ENCODE peak calls at places on chromosomes 4 and X, in five cellular contexts. X is CD8-positive, alpha-beta T cell; U is activated B cell treated with CpG ODN at 0.5 μM for 24 hours; E is AG10803; K is right lobe of liver. B is an unnamed sample.

GRCh38 chr4:114599231-114600065 is 841 bp downstream of the UGT8 start:
- DNase-seq in E (no peak), U (peak; percentile 35), X (no peak), K (no peak), B (no peak)

GRCh38 chr4:84309191-84309590 is 189.9 kb downstream of the NKX6-1 start:
- DNase-seq in U (no peak), E (no peak), K (no peak), X (no peak), B (no peak)

GRCh38 chr4:79121875-79122358 is 182.7 kb upstream of the PAQR3 start:
- DNase-seq in U (no peak), E (no peak), X (no peak), K (no peak), B (no peak)

GRCh38 chr4:164337219-164337944 is 416.5 kb upstream of the SMIM31 start:
- DNase-seq in U (no peak), X (no peak), K (no peak), E (no peak), B (no peak)

GRCh38 chr4:174222266-174222872 is 61.1 kb downstream of the FBXO8 start:
- DNase-seq in E (peak; percentile 17), K (no peak), U (no peak), X (no peak), B (no peak)

GRCh38 chr4:136412708-136413107 is 1119.6 kb downstream of the PCDH18 start:
- DNase-seq in K (no peak), U (no peak), X (no peak), E (no peak), B (no peak)

GRCh38 chrX:96621811-96622210 is 62.8 kb upstream of the DIAPH2 start:
- DNase-seq in K (no peak), E (peak; percentile 18), X (no peak), U (no peak), B (no peak)

GRCh38 chrX:16771483-16772398 is 14.5 kb upstream of the TXLNG start:
- DNase-seq in X (no peak), E (peak; percentile 1), K (no peak), U (no peak), B (no peak)

GRCh38 chrX:8981742-8982141 is 52.2 kb downstream of the FAM9B start:
- DNase-seq in X (no peak), U (no peak), K (no peak), E (no peak), B (no peak)

GRCh38 chr4:87038837-87039715 is 104.3 kb downstream of the AFF1 start:
- DNase-seq in X (no peak), E (peak; percentile 92), K (no peak), U (no peak), B (no peak)

GRCh38 chr4:90121961-90122748 is 5.0 kb upstream of the CCSER1 start:
- DNase-seq in X (no peak), U (no peak), K (no peak), E (no peak), B (no peak)

GRCh38 chr4:20253272-20253798 is 1.6 kb downstream of the SLIT2 start:
- DNase-seq in E (no peak), K (no peak), X (no peak), U (no peak), B (no peak)

GRCh38 chr4:95264843-95265242 is 283.9 kb downstream of the UNC5C start:
- DNase-seq in K (no peak), U (no peak), X (no peak), E (no peak), B (no peak)

GRCh38 chr4:165355900-165356300 is 22.9 kb upstream of the CPE start:
- DNase-seq in E (peak; percentile 43), K (no peak), X (no peak), U (no peak), B (no peak)

GRCh38 chr4:158913766-158914165 is 144.9 kb downstream of the FNIP2 start:
- DNase-seq in U (no peak), K (no peak), E (peak; percentile 70), X (no peak), B (no peak)

GRCh38 chr4:152109585-152110509 is 349.0 kb upstream of the GATB start:
- DNase-seq in U (no peak), E (no peak), K (no peak), X (no peak), B (no peak)

GRCh38 chr4:176210101-176210500 is 14.7 kb upstream of the SPATA4 start:
- DNase-seq in E (no peak), U (no peak), K (no peak), X (no peak), B (no peak)

DNA sequence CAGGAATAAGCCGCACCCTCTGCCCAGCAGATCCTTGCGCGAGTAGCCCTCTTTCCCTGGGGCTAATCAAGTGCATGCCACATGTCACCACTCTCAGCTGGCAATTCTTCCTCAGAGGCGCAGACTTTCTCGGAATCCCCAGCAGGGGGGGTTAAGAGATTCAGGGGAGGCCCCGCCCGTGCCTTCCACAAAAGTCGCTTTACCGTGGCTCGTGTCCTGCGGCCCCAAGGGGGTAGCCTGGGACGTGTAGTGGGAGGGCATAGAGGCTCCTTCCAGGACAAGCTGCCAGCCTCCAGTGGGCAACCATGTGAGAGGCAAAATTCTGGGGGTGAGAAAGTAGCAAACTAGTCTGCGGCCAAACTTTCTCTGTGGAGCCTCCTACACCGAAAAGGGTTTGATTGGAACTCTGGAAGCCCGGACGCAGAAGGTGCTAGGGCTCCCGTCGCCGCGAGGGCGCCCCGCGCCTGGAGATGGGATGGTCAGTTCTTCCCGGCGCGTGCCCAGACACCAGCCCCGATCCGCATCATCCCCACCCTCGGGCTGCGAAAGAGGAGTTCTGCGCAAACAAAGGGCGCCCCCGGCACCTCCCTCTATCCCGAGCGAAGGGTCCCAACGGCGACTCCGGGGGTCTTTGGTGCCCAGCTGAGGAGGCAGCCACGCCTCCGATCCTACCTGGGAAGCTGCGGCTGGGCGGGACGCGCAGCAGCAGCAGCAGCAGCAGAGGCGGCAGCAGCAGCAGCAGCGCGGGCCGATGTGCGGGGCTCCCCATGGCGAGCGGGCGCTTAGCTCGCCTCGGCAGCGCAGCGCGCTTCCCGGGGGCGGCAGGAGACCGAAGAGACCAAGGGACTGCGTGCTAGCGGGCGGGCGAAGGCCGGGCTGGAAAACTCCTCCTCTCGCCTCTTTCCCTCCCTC is at the start of gene SRPX:
- DNase-seq in X (no peak), U (no peak), K (peak; percentile 53), E (peak; percentile 68), B (no peak)
- TF ChIP-seq CTCF in X (no peak), U (no peak), K (peak; percentile 13), E (peak; percentile 47), B (no peak)

DNA sequence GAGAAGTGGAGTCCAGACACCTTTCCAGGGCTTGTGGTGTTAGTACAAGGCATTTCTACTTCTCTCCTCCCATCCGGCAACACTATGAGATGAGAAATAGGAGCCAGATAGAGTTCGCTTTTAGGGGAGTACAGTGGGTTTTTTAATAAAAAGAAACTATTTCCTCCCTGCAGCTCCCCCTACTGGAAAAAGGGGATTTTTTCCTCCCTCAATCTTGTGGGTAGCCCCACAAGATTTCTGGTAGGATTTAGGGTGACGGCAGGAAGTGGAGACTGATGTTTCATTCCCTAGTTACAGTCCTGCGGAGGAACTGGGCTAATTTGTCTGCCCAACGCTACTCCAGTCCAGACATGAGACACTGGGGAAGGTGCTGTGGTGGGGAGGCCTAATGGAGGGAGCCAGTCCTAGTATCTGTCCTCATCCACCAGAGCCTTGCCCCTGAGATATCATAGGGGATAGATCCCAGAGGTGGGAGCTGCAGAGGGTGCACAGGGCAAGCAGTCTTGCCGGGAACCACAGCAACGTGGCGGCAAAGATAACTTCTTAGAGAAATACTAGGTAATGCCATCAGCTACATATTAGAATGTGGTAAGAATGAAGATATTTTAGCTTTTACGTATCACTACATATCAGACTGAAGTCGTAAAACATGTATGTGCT is 45.6 kb upstream of the PRKG2 start:
- DNase-seq in X (no peak), U (no peak), E (no peak), K (no peak), B (no peak)
- TF ChIP-seq CTCF in X (no peak), U (no peak), E (peak; percentile 41), K (no peak), B (peak; percentile 26)

DNA sequence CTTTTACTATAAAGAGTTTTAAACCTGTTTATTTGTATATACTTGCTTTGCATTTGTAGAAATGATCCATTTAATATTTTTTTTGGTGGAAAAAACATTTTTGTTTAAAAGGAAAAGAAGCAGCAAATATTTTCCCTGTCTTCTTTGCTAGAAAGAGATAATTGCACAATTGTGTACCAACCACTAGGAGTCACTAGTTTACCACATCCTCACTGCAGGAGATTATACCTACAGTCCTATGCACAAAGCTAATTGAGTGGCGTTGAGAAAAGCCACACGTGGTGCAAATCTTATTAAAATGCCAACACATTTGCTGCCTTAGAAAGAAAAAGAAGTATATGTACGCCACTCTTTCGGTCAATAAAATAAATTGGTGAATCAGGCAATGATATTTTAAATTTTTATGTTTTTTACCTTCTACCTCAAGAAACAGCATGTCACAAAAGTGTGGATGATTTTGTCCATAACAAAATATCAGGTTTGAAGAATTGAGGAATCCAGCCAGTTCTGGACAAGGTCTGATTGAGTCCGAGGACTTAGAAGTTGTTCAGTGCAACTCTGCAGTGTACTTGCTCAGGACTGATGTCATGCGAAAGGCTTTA is 102.9 kb downstream of the GRXCR1 start:
- DNase-seq in K (no peak), E (peak; percentile 15), X (no peak), U (no peak), B (peak; percentile 22)
- TF ChIP-seq CTCF in K (peak; percentile 59), E (peak; percentile 66), X (peak; percentile 46), U (no peak), B (peak; percentile 95)

GRCh38 chrX:145825896-145826295 is 8.3 kb downstream of the SLITRK2 start:
- DNase-seq in U (no peak), X (no peak), K (no peak), E (no peak), B (no peak)
- TF ChIP-seq CTCF in U (no peak), X (no peak), K (peak; percentile 50), E (peak; percentile 19), B (peak; percentile 36)

DNA sequence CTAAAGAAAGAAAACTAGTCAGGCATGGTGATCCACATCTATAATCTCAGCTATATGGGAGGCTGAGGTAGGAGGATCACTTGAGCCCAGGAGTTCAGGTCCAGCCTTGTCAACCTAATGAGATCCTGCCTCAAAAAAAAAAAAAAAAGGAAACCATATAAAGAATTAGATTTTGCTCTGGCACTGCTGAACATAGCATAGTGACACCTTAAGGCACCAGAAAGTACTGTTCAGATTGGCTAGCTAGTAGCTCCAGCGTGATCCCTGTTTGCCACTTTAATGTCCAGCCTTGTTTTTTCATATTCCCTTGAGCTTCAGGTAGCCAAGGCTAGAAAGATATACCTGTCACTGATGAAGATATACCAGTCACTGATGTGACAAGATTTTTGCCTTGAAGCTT is 34.1 kb downstream of the EXOC1 start:
- DNase-seq in K (no peak), U (no peak), E (no peak), X (no peak), B (no peak)
- TF ChIP-seq CTCF in K (no peak), U (no peak), E (no peak), X (no peak), B (no peak)

DNA sequence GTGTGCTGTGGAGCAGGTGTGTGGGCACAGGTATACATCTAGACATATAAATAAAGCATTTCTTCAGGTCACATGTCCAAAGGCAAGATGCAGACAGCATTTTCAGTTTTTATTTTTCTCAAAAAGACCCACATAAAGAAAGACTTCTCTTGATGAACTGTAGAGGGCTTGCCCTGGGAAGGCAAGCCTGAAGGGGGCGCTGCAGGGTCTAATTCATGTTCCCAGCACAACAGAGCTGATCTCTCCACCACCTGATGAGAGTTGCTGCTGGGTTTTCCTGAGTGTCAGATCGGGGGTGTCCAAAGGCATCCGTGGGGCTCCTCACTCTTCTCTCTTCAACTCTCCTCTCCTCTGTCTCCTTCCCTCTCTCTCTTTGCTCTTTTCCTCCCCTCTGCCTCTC is 26.6 kb downstream of the ADRA2C start:
- DNase-seq in U (no peak), E (no peak), K (peak; percentile 5), X (no peak), B (peak; percentile 91)
- TF ChIP-seq CTCF in U (no peak), E (no peak), K (no peak), X (no peak), B (peak; percentile 60)

B was measured in D721Med.